ENCODE peak calls at places on chromosomes 13 and 19, in four cellular contexts. B is A549, Y is GM12878, I is upper lobe of left lung. S is an unnamed sample.

GRCh38 chr19:23436944-23437343 is 41.7 kb upstream of the ZNF91 start:
- ATAC-seq in B (peak), Y (no peak), I (no peak), S (no peak)

GRCh38 chr19:15432018-15432494 is 13.3 kb upstream of the AKAP8L start:
- ATAC-seq in B (no peak), Y (peak), I (no peak), S (no peak)

GRCh38 chr13:42720116-42720857 is 61.1 kb upstream of the FAM216B start:
- ATAC-seq in B (peak), Y (peak), I (peak), S (peak)

GRCh38 chr13:99911965-99912566 is 59.5 kb downstream of the ZIC5 start:
- ATAC-seq in B (no peak), Y (no peak), I (no peak), S (no peak)

GRCh38 chr19:30799854-30800755 is 427.9 kb downstream of the ZNF536 start:
- ATAC-seq in B (peak), Y (no peak), I (no peak), S (no peak)

GRCh38 chr19:18264956-18265610 is 9.2 kb downstream of the IQCN start:
- ATAC-seq in B (no peak), Y (no peak), I (no peak), S (no peak)

GRCh38 chr13:73891805-73892204 is 242.4 kb downstream of the KLF12 start:
- ATAC-seq in B (no peak), Y (no peak), I (no peak), S (no peak)

GRCh38 chr19:46428278-46429141 is at the start of gene PNMA8C:
- ATAC-seq in B (no peak), Y (peak), I (no peak), S (no peak)

GRCh38 chr19:16436780-16437179 is 35.0 kb downstream of the EPS15L1 start:
- ATAC-seq in B (no peak), Y (no peak), I (no peak), S (no peak)

GRCh38 chr19:13794388-13794751 is 873 bp upstream of the ZSWIM4 start:
- ATAC-seq in B (no peak), Y (no peak), I (peak), S (peak)

GRCh38 chr19:8251025-8251472 is 41.9 kb downstream of the CERS4 start:
- ATAC-seq in B (no peak), Y (no peak), I (peak), S (peak)

GRCh38 chr13:103431880-103432279 is 365.7 kb upstream of the SLC10A2 start:
- ATAC-seq in B (no peak), Y (no peak), I (no peak), S (no peak)

DNA sequence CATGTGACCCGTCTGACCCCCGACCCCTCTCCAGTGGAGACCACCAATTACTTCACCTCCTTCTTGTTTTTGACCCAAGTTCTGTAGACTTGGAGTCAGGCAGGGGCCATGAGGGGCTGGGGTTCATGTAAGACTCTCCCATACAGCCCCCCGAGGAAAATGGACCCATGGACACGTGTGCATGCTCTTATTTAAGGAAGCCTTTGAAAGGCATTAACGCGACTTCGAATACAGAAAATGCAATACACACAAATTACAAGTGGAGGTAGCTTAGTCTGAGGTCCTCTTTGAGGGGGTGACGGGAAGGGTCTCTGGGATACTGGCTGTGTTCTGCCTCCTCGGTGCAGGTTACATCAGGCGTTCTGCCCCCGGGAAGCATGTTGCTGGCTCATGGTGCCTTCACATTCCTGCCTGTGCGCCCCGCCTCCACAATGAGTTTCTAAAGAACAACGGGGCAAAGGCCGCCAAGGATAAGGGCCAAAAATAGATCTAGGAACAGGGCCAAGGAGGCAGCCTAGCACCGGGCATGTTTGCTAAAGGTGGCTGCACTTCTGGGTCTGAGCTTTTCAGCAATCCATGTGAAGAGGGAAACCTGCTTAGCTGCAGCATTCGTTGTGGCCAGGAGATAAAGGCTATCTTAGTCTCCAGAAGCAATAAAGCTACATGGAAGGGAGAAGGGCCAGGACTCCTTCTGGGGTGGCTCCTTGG is 54.5 kb downstream of the RAB20 start:
- ATAC-seq in B (peak), Y (no peak), I (peak), S (peak)
- TF ChIP-seq EP300 in B (no peak), Y (no peak), I (peak), S (no peak)

GRCh38 chr13:22506286-22506685 is 674.5 kb upstream of the SGCG start:
- ATAC-seq in B (no peak), Y (no peak), I (no peak), S (no peak)

GRCh38 chr13:22499919-22500318 is 680.9 kb upstream of the SGCG start:
- ATAC-seq in B (no peak), Y (no peak), I (no peak), S (no peak)

GRCh38 chr13:22505489-22505888 is 675.3 kb upstream of the SGCG start:
- ATAC-seq in B (no peak), Y (no peak), I (no peak), S (peak)
- TF ChIP-seq EP300 in B (no peak), Y (no peak), I (no peak), S (no peak)

GRCh38 chr13:97252735-97253134 is 30.6 kb downstream of the MBNL2 start:
- ATAC-seq in B (no peak), Y (no peak), I (no peak), S (no peak)

GRCh38 chr13:97256343-97256783 is 34.2 kb downstream of the MBNL2 start:
- ATAC-seq in B (peak), Y (no peak), I (no peak), S (peak)

GRCh38 chr13:97253581-97254293 is 31.6 kb downstream of the MBNL2 start:
- ATAC-seq in B (no peak), Y (no peak), I (no peak), S (no peak)

GRCh38 chr13:97255515-97255999 is 33.4 kb downstream of the MBNL2 start:
- ATAC-seq in B (no peak), Y (no peak), I (no peak), S (no peak)

GRCh38 chr13:97254809-97255208 is 32.7 kb downstream of the MBNL2 start:
- ATAC-seq in B (peak), Y (no peak), I (no peak), S (no peak)
- TF ChIP-seq EP300 in B (no peak), Y (no peak), I (no peak), S (no peak)

DNA sequence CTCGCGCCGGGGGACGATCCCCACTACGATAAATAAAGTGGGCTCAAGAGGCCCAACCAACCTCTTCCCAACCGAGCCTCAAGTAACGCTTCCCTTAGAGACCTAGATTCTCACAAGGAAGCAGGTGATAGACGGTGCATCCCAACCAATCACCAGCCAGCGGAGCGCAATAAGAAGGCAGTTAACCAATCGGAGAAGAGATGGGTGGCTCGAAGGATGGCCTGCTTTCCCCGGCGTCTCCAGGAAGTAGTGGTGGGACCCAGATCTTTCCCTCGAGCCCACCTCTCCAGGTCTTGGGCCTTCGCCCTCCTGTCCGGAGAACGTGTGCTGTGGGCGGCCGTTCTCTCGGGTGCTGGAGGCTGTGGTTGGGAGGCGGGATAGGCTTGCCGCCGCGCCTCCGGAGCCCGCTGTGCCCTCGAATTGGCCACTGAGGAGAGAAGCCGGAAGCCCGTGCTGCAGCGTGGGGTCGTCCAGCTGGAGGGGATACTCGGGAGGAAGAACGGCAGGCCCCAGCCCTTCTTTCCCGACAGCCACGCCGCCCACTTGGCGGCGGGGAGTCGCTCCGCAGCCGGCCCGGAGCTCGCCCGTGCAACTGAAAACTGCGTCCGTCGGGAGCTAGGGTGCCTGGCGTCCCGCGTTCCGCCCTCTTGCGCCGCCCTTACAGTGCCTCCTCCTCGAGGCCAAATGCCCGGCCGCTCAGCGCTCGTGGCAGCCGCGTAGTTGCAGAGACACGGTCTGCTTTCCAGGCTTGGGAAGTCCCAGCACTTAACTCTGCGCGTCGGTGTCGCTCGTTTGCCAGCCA is at the start of gene RNF6:
- ATAC-seq in B (peak), Y (peak), I (peak), S (peak)
- TF ChIP-seq EP300 in B (no peak), Y (no peak), I (no peak), S (no peak)

GRCh38 chr19:2957160-2957559 is 12.4 kb upstream of the ZNF77 start:
- ATAC-seq in B (no peak), Y (no peak), I (no peak), S (no peak)

GRCh38 chr19:2963122-2963521 is 14.2 kb upstream of the TLE6 start:
- ATAC-seq in B (no peak), Y (no peak), I (no peak), S (no peak)

GRCh38 chr19:2960120-2960519 is 15.3 kb upstream of the ZNF77 start:
- ATAC-seq in B (no peak), Y (no peak), I (no peak), S (no peak)

GRCh38 chr19:2964874-2965273 is 12.5 kb upstream of the TLE6 start:
- ATAC-seq in B (no peak), Y (no peak), I (no peak), S (no peak)

GRCh38 chr19:2962018-2962670 is 15.2 kb upstream of the TLE6 start:
- ATAC-seq in B (peak), Y (peak), I (peak), S (peak)
- TF ChIP-seq EP300 in B (no peak), Y (no peak), I (no peak), S (no peak)

DNA sequence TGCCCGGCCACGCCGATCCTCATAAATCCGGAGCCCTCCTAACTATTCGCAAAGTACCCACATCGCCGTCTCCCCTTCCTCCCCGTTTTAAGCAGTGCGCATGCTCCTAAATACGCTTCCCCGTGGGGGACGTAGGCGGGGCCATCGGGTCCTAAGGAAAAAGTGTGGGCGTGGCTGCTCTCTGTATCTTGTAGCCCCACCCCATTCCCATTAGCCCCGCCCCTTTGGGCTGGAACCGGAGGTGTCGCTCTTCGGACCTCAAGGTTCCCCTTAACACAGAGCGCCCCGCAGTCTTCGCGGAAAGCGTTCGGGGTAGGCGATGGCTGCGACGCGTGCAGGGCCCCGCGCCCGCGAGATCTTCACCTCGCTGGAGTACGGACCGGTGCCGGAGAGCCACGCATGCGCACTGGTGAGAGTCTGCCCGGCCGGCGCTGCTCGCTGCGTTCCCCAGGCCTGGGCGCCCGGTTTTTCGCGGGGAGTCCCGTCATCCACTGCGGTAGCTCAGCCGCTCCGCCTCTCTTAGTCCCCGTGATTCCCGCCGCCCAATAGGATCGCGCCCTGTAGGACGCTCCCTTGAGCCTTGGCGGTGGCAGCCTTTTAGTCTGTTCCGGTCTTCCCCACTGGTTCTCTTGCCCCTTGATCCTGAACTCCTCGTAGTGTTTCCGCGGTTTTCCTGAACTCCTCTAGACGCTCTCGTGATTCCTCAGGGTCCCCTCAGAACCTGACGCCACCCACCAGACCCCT is at the start of gene ALDH16A1:
- ATAC-seq in B (peak), Y (peak), I (peak), S (peak)
- TF ChIP-seq EP300 in B (no peak), Y (no peak), I (no peak), S (no peak)

S was measured in gastroesophageal sphincter.